ENCODE peak calls at places on chromosome 12, in four cellular contexts. B, E, X and P are unnamed samples.

GRCh38 chr12:59088673-59089072 is 168.4 kb upstream of the LRIG3 start:
- DNase-seq in X (no peak), B (no peak), E (no peak), P (no peak)

GRCh38 chr12:124861492-124861891 is 2.2 kb downstream of the SCARB1 start:
- DNase-seq in B (no peak), E (peak), X (no peak), P (peak)

GRCh38 chr12:117098361-117099217 is 627 bp downstream of the TESC start:
- DNase-seq in E (no peak), X (no peak), B (peak), P (no peak)

GRCh38 chr12:57031228-57031670 is 14.9 kb upstream of the TAC3 start:
- DNase-seq in X (no peak), E (no peak), B (no peak), P (no peak)

GRCh38 chr12:1836241-1836803 is 16.0 kb downstream of the LRTM2 start:
- DNase-seq in X (no peak), E (no peak), B (no peak), P (no peak)

GRCh38 chr12:83149987-83150386 is 463.3 kb downstream of the TMTC2 start:
- DNase-seq in B (no peak), E (no peak), X (no peak), P (no peak)

GRCh38 chr12:79415296-79415695 is 275.5 kb downstream of the PAWR start:
- DNase-seq in B (no peak), E (no peak), X (no peak), P (no peak)

GRCh38 chr12:120654656-120655055 is 14.2 kb downstream of the CABP1 start:
- DNase-seq in E (no peak), B (no peak), X (no peak), P (no peak)

GRCh38 chr12:5248230-5248629 is 183.7 kb upstream of the NTF3 start:
- DNase-seq in B (no peak), E (no peak), X (no peak), P (no peak)

GRCh38 chr12:109388167-109388563 is 40.5 kb downstream of the MYO1H start:
- DNase-seq in X (no peak), E (no peak), B (no peak), P (no peak)

GRCh38 chr12:109389146-109389545 is 41.4 kb downstream of the MYO1H start:
- DNase-seq in E (no peak), X (peak), B (no peak), P (no peak)

GRCh38 chr12:109386079-109386473 is 38.4 kb downstream of the MYO1H start:
- DNase-seq in X (no peak), B (no peak), E (no peak), P (no peak)

GRCh38 chr12:109385339-109386078 is 37.8 kb downstream of the MYO1H start:
- DNase-seq in B (no peak), E (no peak), X (no peak), P (peak)

DNA sequence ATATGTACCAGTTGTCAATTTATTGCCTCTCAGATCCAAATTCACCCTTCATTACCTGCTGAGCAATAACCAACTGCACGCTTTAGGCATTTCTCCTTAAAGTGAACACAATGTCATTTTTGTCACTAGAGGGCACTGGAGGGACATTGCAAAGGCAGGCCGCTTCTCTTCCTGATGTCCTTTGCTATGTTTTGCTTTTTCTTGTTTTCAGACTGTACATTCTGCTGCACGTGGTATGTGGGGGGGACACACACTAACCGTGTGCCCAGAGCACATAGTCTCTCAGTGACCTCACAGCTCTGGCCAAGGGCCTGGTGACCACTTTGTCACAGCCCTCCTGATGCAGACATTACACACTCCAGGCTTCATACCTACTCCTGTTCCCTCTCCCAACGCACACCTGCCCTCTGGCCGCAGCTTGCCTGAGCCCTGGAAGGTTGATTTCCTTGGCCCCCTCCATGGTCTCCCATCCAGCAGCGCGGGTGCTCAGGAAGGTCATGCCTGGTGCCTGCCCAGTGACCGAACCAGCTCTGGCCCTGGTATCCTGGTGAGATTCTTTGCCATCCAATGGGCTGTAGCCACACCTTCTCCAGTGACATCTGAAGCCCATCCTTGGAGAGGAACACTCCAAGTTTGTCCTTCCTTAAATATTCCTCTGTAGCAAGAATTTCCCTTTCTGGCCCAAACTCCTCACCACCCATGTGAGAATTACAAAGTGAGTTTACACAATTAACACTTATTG is 39.9 kb downstream of the MYO1H start:
- DNase-seq in E (no peak), B (no peak), X (no peak), P (peak)
- TF ChIP-seq CTCF in E (peak), B (peak), X (peak), P (peak)

GRCh38 chr12:131835616-131836171 is 7.5 kb downstream of the MMP17 start:
- DNase-seq in X (no peak), B (no peak), E (no peak), P (no peak)

GRCh38 chr12:131834798-131835615 is 6.8 kb downstream of the MMP17 start:
- DNase-seq in X (peak), E (no peak), B (no peak), P (no peak)

GRCh38 chr12:131836714-131837397 is 8.7 kb downstream of the MMP17 start:
- DNase-seq in X (no peak), E (no peak), B (no peak), P (no peak)

GRCh38 chr12:131833896-131834641 is 5.9 kb downstream of the MMP17 start:
- DNase-seq in X (peak), B (no peak), E (no peak), P (no peak)

GRCh38 chr12:131836193-131836592 is 8.0 kb downstream of the MMP17 start:
- DNase-seq in E (no peak), B (no peak), X (no peak), P (no peak)
- TF ChIP-seq CTCF in E (peak), B (peak), X (no peak), P (peak)

GRCh38 chr12:85642288-85642687 is 193.9 kb downstream of the RASSF9 start:
- DNase-seq in B (no peak), X (no peak), E (no peak), P (no peak)

GRCh38 chr12:85639834-85640233 is 196.4 kb downstream of the RASSF9 start:
- DNase-seq in B (no peak), E (no peak), X (no peak), P (no peak)

GRCh38 chr12:85644508-85644907 is 191.7 kb downstream of the RASSF9 start:
- DNase-seq in E (no peak), X (no peak), B (no peak), P (no peak)

GRCh38 chr12:85641796-85642195 is 194.4 kb downstream of the RASSF9 start:
- DNase-seq in X (no peak), B (no peak), E (no peak), P (no peak)

DNA sequence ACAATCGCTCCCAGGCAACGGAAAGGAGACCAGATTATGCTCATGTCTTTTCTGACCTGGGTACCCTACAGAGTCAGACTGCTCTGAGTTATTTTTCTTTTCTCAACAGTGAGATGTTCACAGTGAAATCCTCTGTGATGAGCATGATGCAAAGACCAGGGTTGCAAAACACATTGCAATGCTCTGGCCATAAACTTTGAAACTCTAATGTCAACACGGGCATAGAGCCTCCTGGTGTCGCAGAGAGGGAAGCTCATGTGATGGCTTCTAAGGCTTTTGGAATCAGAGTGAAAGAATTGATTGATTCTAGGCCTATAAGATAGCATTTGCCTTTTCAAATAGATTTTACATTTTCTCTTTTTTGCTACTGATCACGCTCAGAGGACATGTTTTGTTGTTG is 193.4 kb downstream of the RASSF9 start:
- DNase-seq in B (no peak), E (no peak), X (peak), P (no peak)
- TF ChIP-seq CTCF in B (no peak), E (peak), X (peak), P (peak)

DNA sequence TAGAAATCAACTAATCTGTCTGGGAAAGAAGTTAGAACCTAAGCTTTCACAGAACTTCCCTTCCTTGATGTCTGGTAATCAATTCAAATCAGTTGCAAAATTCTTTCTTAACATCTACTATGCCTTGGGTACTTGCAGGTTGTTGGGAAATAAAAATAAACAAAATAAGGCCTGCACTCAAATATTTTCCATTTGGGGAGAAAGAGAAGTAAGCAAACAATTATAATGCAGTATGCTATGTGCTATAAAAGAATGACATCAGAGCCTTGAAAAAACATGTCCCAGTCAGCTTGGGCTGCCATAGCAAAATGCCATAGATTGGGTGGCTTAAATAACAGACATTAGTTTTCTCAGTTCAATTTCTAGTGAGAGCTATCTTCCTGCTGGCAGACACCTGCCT is 425.9 kb upstream of the DCN start:
- DNase-seq in E (no peak), B (no peak), X (no peak), P (no peak)
- TF ChIP-seq CTCF in E (no peak), B (no peak), X (no peak), P (no peak)